ENCODE peak calls at places on chromosomes 6 and 20, in eight cellular contexts. Y is suprapubic skin, L is GM12878, Q is HepG2, B is breast epithelium, F is endothelial cell of umbilical vein, M is vagina, U is spleen. X is an unnamed sample.
A peak's percentile ranks its signal among the peaks of the same experiment; 100 is the strongest.

GRCh38 chr20:5544702-5545101 is 205.5 kb upstream of the SHLD1 start:
- DNase-seq in Y (no peak), L (no peak), Q (no peak), B (no peak), F (no peak), M (no peak), U (no peak), X (no peak)

GRCh38 chr6:83867527-83868161 is 8.2 kb downstream of the CYB5R4 start:
- DNase-seq in Y (no peak), L (no peak), Q (no peak), B (no peak), F (peak; percentile 30), M (no peak), U (peak; percentile 85), X (peak; percentile 36)

GRCh38 chr6:81130969-81131368 is 621.5 kb downstream of the TENT5A start:
- DNase-seq in Y (no peak), L (no peak), Q (no peak), B (no peak), F (no peak), M (no peak), U (no peak), X (no peak)

GRCh38 chr20:43963872-43964791 is 49.5 kb downstream of the TOX2 start:
- DNase-seq in Y (no peak), L (no peak), Q (no peak), B (no peak), F (no peak), M (no peak), U (peak; percentile 81), X (peak; percentile 22)

GRCh38 chr6:75368151-75368779 is 83.7 kb upstream of the TMEM30A start:
- DNase-seq in Y (no peak), L (no peak), Q (peak; percentile 44), B (no peak), F (peak; percentile 78), M (no peak), U (no peak), X (peak; percentile 15)

GRCh38 chr20:62980970-62981369 is 25.8 kb downstream of the BHLHE23 start:
- DNase-seq in Y (no peak), L (no peak), Q (no peak), B (no peak), F (no peak), M (no peak), U (no peak), X (no peak)

GRCh38 chr20:57106030-57106682 is 160.3 kb downstream of the BMP7 start:
- DNase-seq in Y (no peak), L (no peak), Q (no peak), B (no peak), F (no peak), M (no peak), U (no peak), X (no peak)

GRCh38 chr20:47272893-47273590 is 83.5 kb downstream of the ZMYND8 start:
- DNase-seq in Y (peak; percentile 32), L (peak; percentile 46), Q (peak; percentile 78), B (no peak), F (peak; percentile 80), M (no peak), U (no peak), X (peak; percentile 31)

GRCh38 chr6:138188278-138188923 is 26.7 kb downstream of the ARFGEF3 start:
- DNase-seq in Y (no peak), L (no peak), Q (no peak), B (no peak), F (no peak), M (no peak), U (no peak), X (peak; percentile 29)

GRCh38 chr20:58038123-58038654 is 190.3 kb downstream of the ANKRD60 start:
- DNase-seq in Y (no peak), L (no peak), Q (no peak), B (no peak), F (no peak), M (peak; percentile 91), U (peak; percentile 39), X (no peak)

DNA sequence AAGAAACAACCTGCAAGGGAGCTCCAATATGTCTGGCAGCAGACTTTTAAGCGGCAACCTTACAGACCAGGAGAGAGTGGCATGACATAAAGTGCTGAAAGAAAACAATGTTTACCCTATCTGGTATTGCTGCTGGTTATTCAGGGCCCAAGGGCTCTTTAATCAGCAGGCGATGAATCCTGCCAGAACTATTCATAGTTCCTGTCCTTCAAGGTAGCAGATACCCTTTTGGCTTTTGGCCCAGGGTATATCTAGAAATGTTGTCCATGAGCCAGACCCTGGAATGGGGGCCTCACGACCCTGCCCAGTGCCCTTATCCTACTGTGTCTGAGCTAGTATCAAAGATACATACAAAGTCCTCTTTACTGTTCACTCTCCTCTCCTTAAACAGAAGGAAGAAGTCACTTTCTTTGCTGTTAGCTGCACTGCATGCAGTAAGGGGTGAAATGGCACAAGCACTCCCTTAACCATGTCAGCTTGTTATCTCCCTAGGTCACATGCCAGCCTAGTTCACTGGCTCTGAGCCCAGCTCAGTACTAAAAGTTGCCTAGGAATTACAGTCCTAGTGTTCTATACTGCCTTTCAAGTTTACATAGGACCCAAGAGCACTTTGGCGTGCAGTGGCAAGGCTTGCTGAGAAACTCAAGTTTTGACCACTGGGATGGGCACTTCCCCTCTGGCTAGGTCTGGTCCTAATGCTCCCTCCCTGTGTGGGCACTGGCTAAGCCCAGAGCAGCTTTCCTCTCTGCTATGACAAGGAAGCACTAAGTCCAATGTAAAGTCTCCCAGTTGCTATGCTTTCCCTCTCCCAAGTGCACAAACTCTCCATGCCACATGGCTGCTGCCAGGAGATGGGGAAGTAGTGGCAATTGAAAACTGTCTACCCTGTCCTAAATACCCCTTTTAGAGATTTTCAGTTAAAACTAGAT is 122.0 kb downstream of the HTR1B start:
- DNase-seq in Y (no peak), L (no peak), Q (no peak), B (no peak), F (peak; percentile 81), M (no peak), U (no peak), X (no peak)
- H3K27ac ChIP-seq in Y (no peak overlapping the region), L (no peak overlapping the region), Q (no peak overlapping the region), B (no peak overlapping the region), F (no peak overlapping the region), M (no peak overlapping the region), U (peak overlapping the region; percentile 48), X (no peak overlapping the region)

DNA sequence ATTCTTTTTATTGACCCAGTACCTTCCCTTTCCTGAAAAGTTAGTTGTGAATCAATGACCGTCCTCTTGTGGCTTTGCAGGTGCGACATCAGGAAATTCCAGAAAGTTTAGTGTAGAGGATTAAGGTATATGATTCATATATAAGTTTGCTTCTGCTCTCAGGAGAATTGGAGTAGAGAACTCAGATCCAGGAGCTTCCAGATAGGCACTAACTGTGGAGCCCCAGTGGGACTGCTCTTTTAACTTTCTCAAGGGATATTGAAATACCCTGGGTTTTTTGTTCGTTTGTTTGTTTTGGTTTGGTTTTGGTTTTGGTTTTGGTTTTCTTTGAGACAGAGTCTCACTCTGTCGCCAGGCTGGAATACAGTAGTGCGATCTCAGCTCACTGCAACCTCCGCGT is 9.5 kb downstream of the TAAR2 start:
- DNase-seq in Y (no peak), L (no peak), Q (no peak), B (no peak), F (no peak), M (no peak), U (no peak), X (no peak)
- TF ChIP-seq POLR2A in Y (no peak), L (no peak), Q (no peak), B (no peak), F (no peak), M (no peak), U (no peak), X (no peak)

DNA sequence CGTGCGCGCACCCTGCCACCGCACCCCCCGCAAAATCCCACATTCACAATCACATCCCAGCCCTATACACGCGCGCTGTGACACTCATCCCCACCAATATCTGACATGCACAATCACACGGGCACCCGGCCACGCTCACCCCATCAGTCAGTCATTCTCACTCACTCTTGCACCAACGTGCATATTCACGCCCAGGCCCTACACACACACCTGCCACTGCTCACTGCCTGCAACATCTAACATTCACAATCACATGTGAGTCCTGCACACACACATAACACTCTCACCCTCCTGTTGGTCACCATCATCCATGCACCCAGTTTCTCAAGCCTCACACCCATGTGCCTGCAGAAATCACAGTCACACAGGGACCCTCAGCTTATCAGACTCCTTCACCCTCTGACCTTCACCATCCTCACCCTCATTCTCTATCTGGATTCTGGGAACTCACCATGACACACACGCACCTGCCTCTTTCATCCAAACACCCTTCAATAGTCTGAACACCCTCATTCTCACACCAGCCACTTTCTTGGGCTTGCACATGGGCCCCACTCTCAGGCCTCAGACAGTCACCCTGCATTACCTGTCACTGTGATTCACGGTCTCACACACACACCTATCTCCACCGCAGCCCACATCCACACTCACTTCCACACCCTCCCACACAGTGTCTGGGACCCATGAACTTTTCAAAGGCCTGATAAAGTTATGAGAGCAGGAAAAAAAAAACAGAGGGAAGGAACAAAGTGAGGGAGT is 748 bp upstream of the ATP9A start:
- DNase-seq in Y (peak; percentile 64), L (no peak), Q (no peak), B (no peak), F (peak; percentile 21), M (no peak), U (no peak), X (no peak)
- TF ChIP-seq POLR2AphosphoS5 in Y (no peak), L (no peak), Q (no peak), B (no peak), F (no peak), M (no peak), U (no peak), X (no peak)

DNA sequence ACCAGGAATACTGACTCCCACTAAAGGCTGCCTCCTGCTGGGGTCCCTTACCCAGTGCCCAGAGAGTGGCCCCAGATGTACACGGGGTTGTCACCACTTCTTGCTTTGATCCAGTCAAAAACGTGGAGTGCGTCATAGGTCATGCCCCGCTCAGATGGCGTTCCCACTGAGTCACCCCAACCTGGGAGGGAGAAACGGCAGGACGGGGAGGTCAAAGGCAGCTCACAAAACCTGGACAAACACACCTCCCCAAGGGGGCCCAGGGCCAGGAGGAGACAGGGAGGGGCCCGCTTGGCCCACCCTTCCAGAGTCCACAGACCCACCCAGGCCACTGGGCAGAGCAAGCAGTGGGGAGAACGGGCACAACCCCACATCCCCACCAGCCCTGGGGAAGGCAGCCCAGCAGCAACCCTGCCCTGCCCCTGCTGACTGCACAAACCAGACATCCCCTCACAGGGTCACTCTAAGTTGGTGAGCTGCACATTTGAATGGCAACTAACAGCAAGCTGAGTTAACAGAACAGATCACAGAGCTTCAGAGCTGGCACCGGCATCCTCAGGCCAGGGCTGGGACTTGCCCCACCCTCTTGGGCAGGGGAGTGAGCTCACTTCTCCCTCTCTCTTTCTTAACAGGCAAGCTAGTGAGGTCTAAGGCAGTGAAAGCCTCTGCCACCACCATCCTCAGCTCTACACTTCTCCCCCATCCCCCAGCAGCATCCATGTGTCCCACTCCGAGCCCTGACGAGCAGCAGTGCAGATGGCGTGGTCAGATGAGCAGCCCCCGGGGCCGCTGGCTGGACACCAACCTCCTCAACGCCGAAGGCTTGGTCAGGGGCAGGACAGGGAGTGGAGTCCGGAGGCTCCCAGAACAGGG is 61.7 kb downstream of the PYGB start:
- DNase-seq in Y (peak; percentile 80), L (no peak), Q (peak; percentile 82), B (no peak), F (peak; percentile 10), M (no peak), U (peak; percentile 78), X (peak; percentile 77)
- H3K27ac ChIP-seq in Y (peak overlapping the region; percentile 86), L (peak overlapping the region; percentile 92), Q (peak overlapping the region; percentile 76), B (peak overlapping the region; percentile 76), F (peak overlapping the region; percentile 21), M (peak overlapping the region; percentile 77), U (peak overlapping the region; percentile 81), X (peak overlapping the region; percentile 87)

GRCh38 chr6:38702471-38703397 is at the start of gene GLO1:
- DNase-seq in Y (peak; percentile 97), L (peak; percentile 96), Q (peak; percentile 98), B (peak; percentile 97), F (peak; percentile 99), M (no peak), U (peak; percentile 99), X (peak; percentile 97)
- TF ChIP-seq POLR2A in Y (peak; percentile 84), L (peak; percentile 100), Q (peak; percentile 97), B (peak; percentile 75), F (peak; percentile 74), M (no peak), U (peak; percentile 97), X (peak; percentile 94)

X was measured in transverse colon.